ENCODE peak calls at places on chromosomes 7 and 10, in eight cellular contexts. W is sigmoid colon; M is A549; T is cardiac fibroblast; A is AG04449; G is adrenal gland; Y is activated CD8-positive, alpha-beta T cell treated with anti-CD3 and anti-CD28 coated beads for 36 hours; E is esophagus squamous epithelium. D is an unnamed sample.

GRCh38 chr10:68047554-68048327 is 27.3 kb downstream of the HERC4 start:
- DNase-seq in M (no peak), W (no peak), Y (no peak), T (peak), G (no peak), A (no peak), E (no peak), D (no peak)

GRCh38 chr10:118459642-118460193 is 117.6 kb upstream of the FAM204A start:
- DNase-seq in W (peak), G (peak), M (peak), A (peak), Y (peak), T (peak), E (no peak), D (peak)

GRCh38 chr7:151793531-151793935 is 83.4 kb downstream of the PRKAG2 start:
- DNase-seq in W (peak), E (no peak), G (peak), A (no peak), M (no peak), T (peak), Y (no peak), D (no peak)

GRCh38 chr10:17673517-17674051 is 29.6 kb downstream of the STAM start:
- DNase-seq in E (no peak), M (peak), T (peak), W (no peak), G (peak), Y (no peak), A (peak), D (peak)

GRCh38 chr7:1535695-1536094 is 5.2 kb downstream of the MAFK start:
- DNase-seq in W (peak), Y (no peak), M (no peak), A (no peak), T (no peak), G (no peak), E (no peak), D (no peak)

GRCh38 chr10:33115720-33116119 is 157.7 kb upstream of the ITGB1 start:
- DNase-seq in Y (no peak), W (no peak), A (no peak), M (no peak), E (no peak), T (peak), G (no peak), D (peak)

GRCh38 chr10:61503051-61503450 is 49.9 kb upstream of the TMEM26 start:
- DNase-seq in W (no peak), G (no peak), T (peak), M (no peak), A (no peak), E (no peak), Y (no peak), D (peak)

GRCh38 chr10:99161194-99161593 is 74.5 kb downstream of the HPSE2 start:
- DNase-seq in G (no peak), M (no peak), E (no peak), W (no peak), Y (no peak), A (no peak), T (no peak), D (no peak)

GRCh38 chr7:132377703-132378584 is 198.3 kb downstream of the PLXNA4 start:
- DNase-seq in M (no peak), W (no peak), T (no peak), Y (no peak), E (no peak), G (no peak), A (no peak), D (no peak)

GRCh38 chr10:11884706-11885423 is 61.7 kb downstream of the PROSER2 start:
- DNase-seq in E (no peak), G (no peak), A (no peak), T (no peak), W (no peak), Y (no peak), M (no peak), D (no peak)

GRCh38 chr10:9331583-9332008 is 1277.1 kb downstream of the GATA3 start:
- DNase-seq in A (peak), W (no peak), M (peak), G (no peak), Y (no peak), T (peak), E (no peak), D (peak)

GRCh38 chr10:108358912-108359311 is 1194.4 kb upstream of the SORCS1 start:
- DNase-seq in Y (peak), M (peak), E (no peak), G (no peak), W (no peak), T (peak), A (peak), D (peak)
- TF ChIP-seq CTCF in Y (peak), M (no peak), E (no peak), G (no peak), W (no peak), T (no peak), A (no peak), D (peak)

GRCh38 chr7:51031791-51032484 is 249.2 kb upstream of the GRB10 start:
- DNase-seq in Y (no peak), G (no peak), T (no peak), M (no peak), W (no peak), E (no peak), A (no peak), D (no peak)
- TF ChIP-seq CTCF in Y (no peak), G (no peak), T (no peak), M (no peak), W (no peak), E (no peak), A (no peak), D (no peak)

GRCh38 chr10:106722524-106722923 is 442.0 kb downstream of the SORCS1 start:
- DNase-seq in W (no peak), E (no peak), Y (no peak), M (no peak), G (no peak), T (no peak), A (no peak), D (no peak)
- TF ChIP-seq CTCF in W (no peak), E (no peak), Y (no peak), M (no peak), G (no peak), T (no peak), A (no peak), D (peak)

DNA sequence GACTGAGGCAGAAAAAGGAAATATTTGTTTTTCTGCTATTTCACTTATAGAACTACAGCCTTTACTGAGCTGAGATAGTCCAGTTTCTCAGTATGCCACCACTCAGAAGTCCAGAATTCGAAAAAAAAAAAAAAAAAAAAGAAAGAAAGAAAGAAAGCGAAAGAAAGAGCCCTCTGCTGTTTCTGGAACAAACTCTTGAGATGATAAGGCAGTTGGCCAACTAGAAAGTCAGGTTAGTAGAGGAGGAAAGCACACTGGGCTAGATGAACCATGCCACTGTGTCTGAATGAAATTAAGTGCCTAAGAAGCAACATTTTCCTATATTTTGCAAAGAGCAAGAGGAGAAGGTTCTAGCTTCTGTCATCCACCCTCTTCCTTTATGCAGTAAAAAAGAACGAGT is 403.8 kb downstream of the SORCS3 start:
- DNase-seq in T (no peak), W (no peak), M (no peak), E (no peak), G (no peak), A (no peak), Y (no peak), D (no peak)
- TF ChIP-seq CTCF in T (no peak), W (no peak), M (no peak), E (no peak), G (no peak), A (no peak), Y (no peak), D (no peak)

GRCh38 chr10:113023017-113023416 is 73.0 kb downstream of the TCF7L2 start:
- DNase-seq in W (peak), E (no peak), M (no peak), T (no peak), Y (no peak), A (no peak), G (no peak), D (no peak)
- TF ChIP-seq CTCF in W (no peak), E (no peak), M (no peak), T (no peak), Y (no peak), A (no peak), G (no peak), D (no peak)

D was measured in HFFc6.